ENCODE peak calls at places on chromosomes 7 and 10, in five cellular contexts. One of them, this sample, is unnamed.

GRCh38 chr7:128879461-128879938 is 16.8 kb downstream of the ATP6V1F start:
- DNase-seq in endothelial cell of umbilical vein: no peak
- DNase-seq in transverse colon: peak
- DNase-seq in PC-3: peak
- DNase-seq in substantia nigra: no peak
- DNase-seq in this sample: no peak

GRCh38 chr10:63005246-63005645 is 127.9 kb upstream of the NRBF2 start:
- DNase-seq in endothelial cell of umbilical vein: no peak
- DNase-seq in transverse colon: no peak
- DNase-seq in PC-3: peak
- DNase-seq in substantia nigra: no peak
- DNase-seq in this sample: no peak

GRCh38 chr10:124493191-124493936 is 31.7 kb downstream of the LHPP start:
- DNase-seq in endothelial cell of umbilical vein: no peak
- DNase-seq in transverse colon: no peak
- DNase-seq in PC-3: no peak
- DNase-seq in substantia nigra: no peak
- DNase-seq in this sample: no peak

GRCh38 chr7:101598981-101599681 is 30.0 kb downstream of the MYL10 start:
- DNase-seq in endothelial cell of umbilical vein: no peak
- DNase-seq in transverse colon: no peak
- DNase-seq in PC-3: no peak
- DNase-seq in substantia nigra: no peak
- DNase-seq in this sample: no peak

GRCh38 chr7:23247602-23248335 is 1.2 kb downstream of the GPNMB start:
- DNase-seq in endothelial cell of umbilical vein: no peak
- DNase-seq in transverse colon: peak
- DNase-seq in PC-3: no peak
- DNase-seq in substantia nigra: no peak
- DNase-seq in this sample: no peak

GRCh38 chr7:231858-232246 is 39.5 kb downstream of the FAM20C start:
- DNase-seq in endothelial cell of umbilical vein: no peak
- DNase-seq in transverse colon: no peak
- DNase-seq in PC-3: no peak
- DNase-seq in substantia nigra: no peak
- DNase-seq in this sample: no peak

GRCh38 chr10:80137031-80137712 is 4.6 kb downstream of the PLAC9 start:
- DNase-seq in endothelial cell of umbilical vein: no peak
- DNase-seq in transverse colon: no peak
- DNase-seq in PC-3: no peak
- DNase-seq in substantia nigra: no peak
- DNase-seq in this sample: no peak

GRCh38 chr7:108132551-108133265 is 2.5 kb upstream of the LAMB4 start:
- DNase-seq in endothelial cell of umbilical vein: no peak
- DNase-seq in transverse colon: no peak
- DNase-seq in PC-3: no peak
- DNase-seq in substantia nigra: no peak
- DNase-seq in this sample: no peak

GRCh38 chr7:80508440-80508839 is 3.4 kb downstream of the GNAT3 start:
- DNase-seq in endothelial cell of umbilical vein: peak
- DNase-seq in transverse colon: no peak
- DNase-seq in PC-3: no peak
- DNase-seq in substantia nigra: no peak
- DNase-seq in this sample: no peak

GRCh38 chr7:9328296-9328695 is 894.9 kb downstream of the NXPH1 start:
- DNase-seq in endothelial cell of umbilical vein: no peak
- DNase-seq in transverse colon: no peak
- DNase-seq in PC-3: no peak
- DNase-seq in substantia nigra: no peak
- DNase-seq in this sample: no peak

GRCh38 chr7:22697322-22697859 is 29.6 kb upstream of the IL6 start:
- DNase-seq in endothelial cell of umbilical vein: no peak
- DNase-seq in transverse colon: no peak
- DNase-seq in PC-3: no peak
- DNase-seq in substantia nigra: no peak
- DNase-seq in this sample: no peak

DNA sequence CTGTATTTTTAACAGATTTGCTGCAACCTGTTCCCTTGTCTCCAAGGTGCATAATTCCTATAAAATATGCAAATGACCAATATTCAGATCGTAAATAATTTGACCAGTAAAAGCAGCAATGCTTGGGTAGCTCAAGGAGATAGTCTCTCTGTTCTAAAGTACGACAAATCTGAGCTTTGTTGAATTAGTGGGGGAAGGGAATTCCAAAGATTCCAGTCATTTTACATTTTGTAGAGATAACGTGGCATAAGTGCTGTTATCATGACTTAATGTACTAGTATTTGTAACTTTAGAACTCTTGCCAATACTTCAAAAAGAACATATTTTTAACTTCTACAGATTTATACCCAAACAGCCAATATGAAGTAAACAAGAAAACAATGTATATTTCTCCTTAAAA is 46.3 kb upstream of the RSBN1L start:
- DNase-seq in endothelial cell of umbilical vein: peak
- DNase-seq in transverse colon: no peak
- DNase-seq in PC-3: peak
- DNase-seq in substantia nigra: no peak
- DNase-seq in this sample: no peak
- H3K27ac ChIP-seq in endothelial cell of umbilical vein: no peak
- H3K27ac ChIP-seq in transverse colon: no peak
- H3K27ac ChIP-seq in PC-3: no peak
- H3K27ac ChIP-seq in substantia nigra: no peak
- H3K27ac ChIP-seq in this sample: no peak

GRCh38 chr10:22599048-22599561 is 115.3 kb downstream of the PIP4K2A start:
- DNase-seq in endothelial cell of umbilical vein: peak
- DNase-seq in transverse colon: no peak
- DNase-seq in PC-3: peak
- DNase-seq in substantia nigra: no peak
- DNase-seq in this sample: no peak
- H3K27ac ChIP-seq in endothelial cell of umbilical vein: peak
- H3K27ac ChIP-seq in transverse colon: no peak
- H3K27ac ChIP-seq in PC-3: peak
- H3K27ac ChIP-seq in substantia nigra: peak
- H3K27ac ChIP-seq in this sample: peak

DNA sequence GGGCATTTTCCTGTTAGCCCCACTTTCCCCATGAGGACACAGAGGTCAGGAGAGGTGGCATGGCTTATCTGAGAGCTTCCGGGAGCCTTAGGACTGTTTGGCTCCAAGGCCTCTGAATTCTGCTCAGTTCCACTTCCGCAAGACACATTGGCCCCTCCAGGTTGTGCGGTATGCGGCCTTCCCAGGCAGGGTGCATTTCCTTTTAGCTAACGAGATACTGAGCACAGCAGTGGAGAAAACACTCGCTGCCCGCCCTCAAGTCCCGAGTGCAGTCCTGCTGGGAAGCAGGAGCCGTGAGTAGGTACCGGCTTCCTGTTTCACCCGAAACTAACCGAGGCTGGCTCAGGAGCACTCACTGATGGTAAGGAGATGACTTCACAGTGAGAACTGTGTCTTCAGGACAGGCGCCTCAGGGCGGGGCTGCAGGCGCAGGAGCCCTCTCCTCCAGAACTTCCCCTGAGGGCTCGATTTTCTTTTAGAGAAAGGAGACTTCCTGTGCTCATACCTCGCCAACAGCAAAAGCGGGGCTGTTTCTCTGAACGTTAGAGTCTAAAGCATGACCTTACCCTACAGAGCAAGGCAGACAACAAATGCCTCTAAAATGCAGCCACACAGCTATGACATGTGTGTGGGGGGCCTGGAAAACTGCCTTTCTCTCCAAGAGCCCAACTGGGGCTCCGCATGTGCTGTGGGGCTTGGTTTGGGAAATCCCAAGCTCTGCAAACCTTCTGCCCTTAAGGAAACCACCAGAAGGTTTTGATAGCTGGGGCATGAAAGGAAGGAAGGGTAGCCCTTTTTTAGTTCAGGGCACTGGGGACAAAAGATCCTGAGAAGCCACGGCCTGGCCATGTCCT is 25.9 kb downstream of the RGS10 start:
- DNase-seq in endothelial cell of umbilical vein: no peak
- DNase-seq in transverse colon: peak
- DNase-seq in PC-3: peak
- DNase-seq in substantia nigra: no peak
- DNase-seq in this sample: peak
- H3K27ac ChIP-seq in endothelial cell of umbilical vein: no peak
- H3K27ac ChIP-seq in transverse colon: peak
- H3K27ac ChIP-seq in PC-3: peak
- H3K27ac ChIP-seq in substantia nigra: peak
- H3K27ac ChIP-seq in this sample: peak

GRCh38 chr7:102872460-102872859 is 40.3 kb upstream of the LRRC17 start:
- DNase-seq in endothelial cell of umbilical vein: peak
- DNase-seq in transverse colon: no peak
- DNase-seq in PC-3: peak
- DNase-seq in substantia nigra: no peak
- DNase-seq in this sample: no peak
- H3K27ac ChIP-seq in endothelial cell of umbilical vein: peak
- H3K27ac ChIP-seq in transverse colon: no peak
- H3K27ac ChIP-seq in PC-3: peak
- H3K27ac ChIP-seq in substantia nigra: no peak
- H3K27ac ChIP-seq in this sample: no peak

DNA sequence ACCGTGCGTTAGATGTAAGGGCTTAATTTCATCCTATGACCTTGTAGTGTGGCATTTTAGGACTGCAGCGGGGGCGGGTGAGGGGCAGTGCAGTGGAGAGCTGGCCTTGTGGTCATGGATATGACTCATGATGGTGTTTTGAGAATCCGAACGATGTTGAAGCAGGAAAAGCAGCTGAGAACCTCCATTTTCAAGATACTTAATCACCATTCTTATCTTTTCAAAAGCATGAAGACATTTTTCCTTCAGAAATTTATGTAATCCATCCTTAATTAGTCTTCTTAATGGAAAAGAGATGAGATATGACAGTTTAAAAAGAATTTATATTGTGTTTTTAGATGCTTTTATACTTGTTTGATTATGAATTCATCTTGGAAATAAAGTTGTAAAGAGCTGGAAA is 9.6 kb downstream of the ATP5F1C start:
- DNase-seq in endothelial cell of umbilical vein: peak
- DNase-seq in transverse colon: no peak
- DNase-seq in PC-3: peak
- DNase-seq in substantia nigra: no peak
- DNase-seq in this sample: no peak
- H3K27ac ChIP-seq in endothelial cell of umbilical vein: peak
- H3K27ac ChIP-seq in transverse colon: no peak
- H3K27ac ChIP-seq in PC-3: peak
- H3K27ac ChIP-seq in substantia nigra: no peak
- H3K27ac ChIP-seq in this sample: no peak

GRCh38 chr10:11045487-11045886 is 27.8 kb downstream of the CELF2 start:
- DNase-seq in endothelial cell of umbilical vein: no peak
- DNase-seq in transverse colon: no peak
- DNase-seq in PC-3: no peak
- DNase-seq in substantia nigra: no peak
- DNase-seq in this sample: no peak

GRCh38 chr10:11043446-11044127 is 25.9 kb downstream of the CELF2 start:
- DNase-seq in endothelial cell of umbilical vein: no peak
- DNase-seq in transverse colon: no peak
- DNase-seq in PC-3: no peak
- DNase-seq in substantia nigra: no peak
- DNase-seq in this sample: no peak

GRCh38 chr10:11045995-11046394 is 28.3 kb downstream of the CELF2 start:
- DNase-seq in endothelial cell of umbilical vein: no peak
- DNase-seq in transverse colon: no peak
- DNase-seq in PC-3: no peak
- DNase-seq in substantia nigra: no peak
- DNase-seq in this sample: no peak

GRCh38 chr10:11043039-11043438 is 25.4 kb downstream of the CELF2 start:
- DNase-seq in endothelial cell of umbilical vein: no peak
- DNase-seq in transverse colon: no peak
- DNase-seq in PC-3: no peak
- DNase-seq in substantia nigra: no peak
- DNase-seq in this sample: no peak

GRCh38 chr10:11042375-11042774 is 24.7 kb downstream of the CELF2 start:
- DNase-seq in endothelial cell of umbilical vein: no peak
- DNase-seq in transverse colon: no peak
- DNase-seq in PC-3: no peak
- DNase-seq in substantia nigra: no peak
- DNase-seq in this sample: no peak
- H3K27ac ChIP-seq in endothelial cell of umbilical vein: no peak
- H3K27ac ChIP-seq in transverse colon: no peak
- H3K27ac ChIP-seq in PC-3: no peak
- H3K27ac ChIP-seq in substantia nigra: no peak
- H3K27ac ChIP-seq in this sample: no peak

DNA sequence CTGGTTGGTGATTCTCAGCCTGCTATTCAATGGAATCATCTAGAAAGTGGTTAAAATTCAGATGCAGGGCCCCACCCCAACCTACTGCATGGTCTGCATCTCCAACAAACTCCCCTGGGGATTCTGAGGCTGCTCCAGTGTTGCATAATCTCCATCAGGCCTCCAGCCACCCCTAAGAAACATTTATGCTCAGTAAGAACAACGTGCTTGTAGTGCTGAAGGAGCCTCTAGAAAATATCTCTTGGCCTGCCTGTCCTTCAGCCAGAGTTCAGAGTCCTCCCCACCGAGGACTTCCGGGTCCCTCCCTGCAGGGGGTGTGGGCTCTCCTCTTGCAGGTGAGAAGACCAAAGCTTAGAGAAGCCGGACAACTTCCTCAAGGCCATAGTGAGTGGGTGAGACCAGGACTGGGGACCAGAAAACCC is 159.8 kb downstream of the SH3PXD2A start:
- DNase-seq in endothelial cell of umbilical vein: no peak
- DNase-seq in transverse colon: peak
- DNase-seq in PC-3: no peak
- DNase-seq in substantia nigra: no peak
- DNase-seq in this sample: no peak
- H3K27ac ChIP-seq in endothelial cell of umbilical vein: peak
- H3K27ac ChIP-seq in transverse colon: peak
- H3K27ac ChIP-seq in PC-3: no peak
- H3K27ac ChIP-seq in substantia nigra: peak
- H3K27ac ChIP-seq in this sample: no peak